ENCODE peak calls at places on chromosomes 4 and X, in ten cellular contexts. B, Q, X, G, P, H, R, A, N and V are unnamed samples.

GRCh38 chr4:138222041-138222440 is 20.1 kb downstream of the SLC7A11 start:
- DNase-seq in B (no peak), Q (no peak), X (peak), G (peak), P (no peak), H (peak), R (no peak), A (no peak), N (peak), V (peak)

GRCh38 chrX:105307762-105308161 is 87.3 kb upstream of the TEX13A start:
- DNase-seq in B (no peak), Q (no peak), X (peak), G (peak), P (no peak), H (no peak), R (no peak), A (no peak), N (peak), V (no peak)

GRCh38 chr4:1012031-1012739 is 759 bp downstream of the FGFRL1 start:
- DNase-seq in B (no peak), Q (no peak), X (peak), G (peak), P (no peak), H (peak), R (peak), A (peak), N (no peak), V (no peak)

GRCh38 chrX:80246273-80246672 is 174.0 kb upstream of the TENT5D start:
- DNase-seq in B (no peak), Q (no peak), X (no peak), G (peak), P (no peak), H (no peak), R (no peak), A (no peak), N (no peak), V (no peak)

GRCh38 chr4:102247041-102247440 is 98.2 kb downstream of the SLC39A8 start:
- DNase-seq in B (no peak), Q (no peak), X (peak), G (peak), P (no peak), H (no peak), R (no peak), A (no peak), N (no peak), V (peak)

GRCh38 chr4:88255111-88255510 is 29.2 kb downstream of the PPM1K start:
- DNase-seq in B (no peak), Q (no peak), X (no peak), G (no peak), P (no peak), H (no peak), R (no peak), A (no peak), N (no peak), V (no peak)

GRCh38 chr4:5704276-5704675 is 4.1 kb downstream of the EVC2 start:
- DNase-seq in B (no peak), Q (no peak), X (no peak), G (no peak), P (no peak), H (no peak), R (no peak), A (no peak), N (no peak), V (no peak)

GRCh38 chr4:43014266-43014665 is 121.8 kb downstream of the GRXCR1 start:
- DNase-seq in B (no peak), Q (no peak), X (no peak), G (no peak), P (no peak), H (no peak), R (no peak), A (no peak), N (no peak), V (no peak)

GRCh38 chr4:10006604-10007435 is 14.5 kb downstream of the SLC2A9 start:
- DNase-seq in B (peak), Q (no peak), X (peak), G (peak), P (peak), H (peak), R (peak), A (peak), N (peak), V (no peak)

GRCh38 chr4:122104184-122104583 is 47.9 kb upstream of the BLTP1 start:
- DNase-seq in B (no peak), Q (no peak), X (no peak), G (no peak), P (no peak), H (no peak), R (no peak), A (no peak), N (no peak), V (no peak)

GRCh38 chrX:44828008-44828605 is 15.7 kb upstream of the DUSP21 start:
- DNase-seq in B (peak), Q (no peak), X (peak), G (peak), P (no peak), H (no peak), R (no peak), A (no peak), N (peak), V (peak)

GRCh38 chr4:136489101-136489500 is 1043.2 kb downstream of the PCDH18 start:
- DNase-seq in B (no peak), Q (no peak), X (no peak), G (no peak), P (no peak), H (no peak), R (no peak), A (no peak), N (no peak), V (no peak)

GRCh38 chr4:139711461-139711860 is 45.8 kb downstream of the MGST2 start:
- DNase-seq in B (no peak), Q (no peak), X (no peak), G (no peak), P (no peak), H (no peak), R (peak), A (no peak), N (peak), V (no peak)

GRCh38 chrX:154979671-154980070 is 42.9 kb downstream of the F8 start:
- DNase-seq in B (no peak), Q (no peak), X (no peak), G (no peak), P (no peak), H (no peak), R (no peak), A (no peak), N (peak), V (no peak)

GRCh38 chr4:186485621-186486062 is 69.7 kb downstream of the MTNR1A start:
- DNase-seq in B (no peak), Q (peak), X (no peak), G (peak), P (no peak), H (no peak), R (no peak), A (peak), N (peak), V (no peak)

GRCh38 chrX:113962338-113962737 is 621.5 kb upstream of the HTR2C start:
- DNase-seq in B (no peak), Q (no peak), X (no peak), G (no peak), P (no peak), H (no peak), R (no peak), A (no peak), N (no peak), V (no peak)

GRCh38 chr4:179124419-179124818 is 1682.2 kb upstream of the AGA start:
- DNase-seq in B (no peak), Q (no peak), X (no peak), G (no peak), P (no peak), H (no peak), R (no peak), A (no peak), N (no peak), V (no peak)

GRCh38 chrX:148629435-148629834 is 129.0 kb downstream of the AFF2 start:
- DNase-seq in B (no peak), Q (peak), X (no peak), G (no peak), P (no peak), H (no peak), R (no peak), A (no peak), N (no peak), V (no peak)

GRCh38 chr4:36677122-36677521 is 395.7 kb downstream of the DTHD1 start:
- DNase-seq in B (no peak), Q (no peak), X (no peak), G (no peak), P (no peak), H (no peak), R (no peak), A (no peak), N (peak), V (no peak)

DNA sequence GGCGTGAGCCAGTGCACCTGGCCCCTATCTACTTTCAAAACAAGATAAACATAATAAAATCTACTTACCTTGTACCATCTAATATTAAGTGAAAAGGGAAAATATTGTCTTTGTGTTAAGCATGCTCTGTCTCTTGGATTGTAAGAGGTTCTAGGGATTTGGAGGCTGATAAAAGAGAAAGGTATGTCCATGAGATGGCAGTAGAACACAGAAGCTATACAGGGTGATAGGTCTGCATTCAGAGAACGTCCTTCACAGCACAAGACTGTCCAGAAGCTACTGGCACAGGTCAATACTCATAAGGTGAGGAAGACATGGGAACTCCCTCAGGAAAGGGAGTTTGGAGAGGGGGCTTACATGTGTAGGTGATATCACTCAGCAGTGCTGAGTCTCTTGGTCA is 135.5 kb downstream of the TMEM47 start:
- DNase-seq in B (no peak), Q (no peak), X (peak), G (peak), P (no peak), H (no peak), R (no peak), A (no peak), N (peak), V (no peak)
- TF ChIP-seq CTCF in B (no peak), Q (no peak), X (peak), G (peak), P (no peak), H (peak), R (no peak), A (no peak), N (peak), V (no peak)

GRCh38 chr4:47483722-47484121 is 1.4 kb upstream of the ATP10D start:
- DNase-seq in B (no peak), Q (no peak), X (peak), G (no peak), P (no peak), H (no peak), R (no peak), A (no peak), N (peak), V (no peak)
- H3K4me3 ChIP-seq in B (no peak), Q (no peak), X (no peak), G (no peak), P (no peak), H (no peak), R (no peak), A (no peak), N (no peak), V (no peak)

GRCh38 chr4:7622371-7622770 is 187.6 kb upstream of the PSAPL1 start:
- DNase-seq in B (no peak), Q (no peak), X (no peak), G (no peak), P (peak), H (no peak), R (no peak), A (no peak), N (no peak), V (no peak)
- TF ChIP-seq CTCF in B (no peak), Q (no peak), X (no peak), G (no peak), P (no peak), H (no peak), R (no peak), A (no peak), N (no peak), V (no peak)

DNA sequence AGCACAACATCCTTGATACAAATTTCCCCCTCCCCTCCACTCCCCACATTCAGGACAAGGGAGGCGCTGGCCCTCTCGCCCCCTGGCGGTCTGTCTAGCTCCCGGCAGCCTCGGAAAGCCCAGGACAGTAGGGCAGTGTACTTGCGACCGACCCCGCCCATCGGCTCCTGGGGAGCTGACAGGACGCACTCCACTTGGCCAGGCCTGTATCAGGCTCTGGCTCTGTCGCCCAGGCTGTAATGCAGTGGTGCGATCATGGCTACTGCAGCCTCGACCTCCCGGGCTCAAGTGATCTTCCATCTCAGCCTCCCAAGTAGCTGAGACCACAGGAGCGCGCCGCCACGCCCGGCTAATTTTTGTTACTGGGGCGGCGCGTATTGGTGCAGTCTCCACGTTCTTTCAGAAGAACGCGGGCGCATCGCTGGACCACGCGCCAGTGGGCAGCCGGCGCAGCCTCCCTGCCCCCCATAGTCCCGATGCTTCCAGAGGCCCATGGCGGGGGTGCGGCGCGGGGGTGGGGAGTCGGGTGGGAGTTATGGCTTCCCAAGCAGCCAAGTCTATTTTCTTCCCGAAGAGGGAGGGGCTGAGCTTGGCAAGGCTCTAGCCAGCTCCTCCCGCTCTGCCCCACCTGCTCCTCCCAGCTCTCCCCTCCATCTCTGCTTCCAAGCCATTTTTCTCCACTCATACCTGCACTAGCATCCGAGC is 7.8 kb upstream of the AKAP14 start:
- DNase-seq in B (peak), Q (peak), X (peak), G (peak), P (peak), H (peak), R (peak), A (peak), N (peak), V (peak)
- H3K4me3 ChIP-seq in B (peak), Q (no peak), X (peak), G (peak), P (peak), H (peak), R (peak), A (no peak), N (peak), V (peak)

DNA sequence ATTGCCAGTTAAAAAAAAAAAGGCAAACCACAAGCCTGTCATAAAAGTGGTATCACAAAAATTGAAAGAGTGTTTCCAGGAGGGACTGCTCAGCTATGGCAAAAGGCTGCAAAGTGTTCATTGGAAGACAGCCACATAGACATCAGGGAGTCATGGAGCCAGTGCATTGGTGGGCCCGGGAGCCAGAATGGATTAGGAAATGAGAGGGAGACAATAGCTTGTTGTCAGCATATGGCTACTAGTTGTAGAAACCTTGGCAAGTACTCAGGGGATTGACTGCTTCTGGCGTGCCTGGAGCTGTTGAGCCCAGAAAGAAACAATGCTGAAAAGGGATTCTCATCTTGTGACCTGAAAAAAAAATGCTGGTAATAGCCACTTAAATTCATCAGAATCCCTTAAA is 5.0 kb downstream of the GAR1 start:
- DNase-seq in B (no peak), Q (peak), X (no peak), G (no peak), P (no peak), H (no peak), R (no peak), A (peak), N (peak), V (no peak)
- TF ChIP-seq CTCF in B (no peak), Q (no peak), X (no peak), G (no peak), P (no peak), H (no peak), R (no peak), A (no peak), N (no peak), V (no peak)

GRCh38 chr4:46992338-46992737 is 1.0 kb downstream of the GABRA4 start:
- DNase-seq in B (no peak), Q (no peak), X (no peak), G (no peak), P (no peak), H (no peak), R (no peak), A (no peak), N (no peak), V (no peak)

GRCh38 chr4:46994007-46994405 is 625 bp upstream of the GABRA4 start:
- DNase-seq in B (no peak), Q (no peak), X (peak), G (no peak), P (no peak), H (no peak), R (no peak), A (no peak), N (no peak), V (no peak)

GRCh38 chr4:46993075-46994006 is at the start of gene GABRA4:
- DNase-seq in B (no peak), Q (no peak), X (peak), G (no peak), P (peak), H (peak), R (no peak), A (no peak), N (no peak), V (no peak)
- H3K4me3 ChIP-seq in B (no peak), Q (peak), X (peak), G (no peak), P (peak), H (peak), R (peak), A (no peak), N (peak), V (no peak)

GRCh38 chr4:3721627-3722026 is 44.6 kb upstream of the ADRA2C start:
- DNase-seq in B (no peak), Q (no peak), X (no peak), G (no peak), P (no peak), H (no peak), R (no peak), A (no peak), N (no peak), V (no peak)
- TF ChIP-seq CTCF in B (no peak), Q (no peak), X (no peak), G (no peak), P (no peak), H (no peak), R (no peak), A (no peak), N (no peak), V (no peak)